ENCODE peak calls at places on chromosome 19, in four cellular contexts. J is choroid plexus epithelial cell, Y is neural progenitor cell, P is AG09309. X is an unnamed sample.

GRCh38 chr19:33365676-33366075 is 7.8 kb upstream of the CEBPG start:
- DNase-seq in P (no peak), Y (no peak), J (no peak), X (no peak)

GRCh38 chr19:32881766-32882165 is 12.2 kb upstream of the SLC7A9 start:
- DNase-seq in J (no peak), P (no peak), Y (no peak), X (no peak)

GRCh38 chr19:11265785-11266236 is 3.5 kb upstream of the DOCK6 start:
- DNase-seq in J (no peak), P (no peak), Y (no peak), X (peak)

GRCh38 chr19:17289489-17289888 is 7.8 kb downstream of the ANKLE1 start:
- DNase-seq in P (peak), J (peak), Y (peak), X (peak)

GRCh38 chr19:7540761-7541480 is 5.4 kb downstream of the PNPLA6 start:
- DNase-seq in Y (peak), J (peak), P (no peak), X (peak)

GRCh38 chr19:23978068-23978467 is 63.4 kb downstream of the ZNF726 start:
- DNase-seq in Y (no peak), J (no peak), P (no peak), X (no peak)

GRCh38 chr19:6393982-6394412 is 1.0 kb upstream of the GTF2F1 start:
- DNase-seq in Y (no peak), P (no peak), J (no peak), X (no peak)

GRCh38 chr19:46499692-46500091 is 4.0 kb upstream of the PNMA8B start:
- DNase-seq in Y (peak), J (no peak), P (no peak), X (no peak)

GRCh38 chr19:30395283-30395682 is 23.1 kb downstream of the ZNF536 start:
- DNase-seq in J (no peak), Y (no peak), P (no peak), X (no peak)

GRCh38 chr19:28485300-28485699 is 727.7 kb downstream of the UQCRFS1 start:
- DNase-seq in P (no peak), Y (no peak), J (peak), X (no peak)

GRCh38 chr19:12521996-12522395 is 29.3 kb downstream of the ZNF564 start:
- DNase-seq in P (no peak), Y (no peak), J (no peak), X (no peak)

GRCh38 chr19:45119582-45119981 is 26.6 kb downstream of the PPP1R37 start:
- DNase-seq in J (no peak), P (no peak), Y (no peak), X (no peak)

GRCh38 chr19:2577722-2578335 is 101.9 kb downstream of the GADD45B start:
- DNase-seq in J (peak), P (no peak), Y (no peak), X (no peak)

GRCh38 chr19:7744871-7745270 is 2.5 kb downstream of the CD209 start:
- DNase-seq in J (no peak), P (no peak), Y (no peak), X (no peak)

GRCh38 chr19:12331211-12331941 is 2.1 kb downstream of the ZNF563 start:
- DNase-seq in Y (peak), J (no peak), P (no peak), X (no peak)

GRCh38 chr19:40549007-40549708 is 27.5 kb upstream of the SHKBP1 start:
- DNase-seq in P (no peak), Y (peak), J (peak), X (peak)

GRCh38 chr19:53004242-53004641 is 9.5 kb upstream of the ERVV-1 start:
- DNase-seq in Y (no peak), P (no peak), J (no peak), X (no peak)

GRCh38 chr19:1266116-1266817 is 2.9 kb upstream of the CIRBP start:
- DNase-seq in P (no peak), Y (peak), J (peak), X (peak)
- H3K4me3 ChIP-seq in P (peak), Y (peak), J (peak), X (peak)

DNA sequence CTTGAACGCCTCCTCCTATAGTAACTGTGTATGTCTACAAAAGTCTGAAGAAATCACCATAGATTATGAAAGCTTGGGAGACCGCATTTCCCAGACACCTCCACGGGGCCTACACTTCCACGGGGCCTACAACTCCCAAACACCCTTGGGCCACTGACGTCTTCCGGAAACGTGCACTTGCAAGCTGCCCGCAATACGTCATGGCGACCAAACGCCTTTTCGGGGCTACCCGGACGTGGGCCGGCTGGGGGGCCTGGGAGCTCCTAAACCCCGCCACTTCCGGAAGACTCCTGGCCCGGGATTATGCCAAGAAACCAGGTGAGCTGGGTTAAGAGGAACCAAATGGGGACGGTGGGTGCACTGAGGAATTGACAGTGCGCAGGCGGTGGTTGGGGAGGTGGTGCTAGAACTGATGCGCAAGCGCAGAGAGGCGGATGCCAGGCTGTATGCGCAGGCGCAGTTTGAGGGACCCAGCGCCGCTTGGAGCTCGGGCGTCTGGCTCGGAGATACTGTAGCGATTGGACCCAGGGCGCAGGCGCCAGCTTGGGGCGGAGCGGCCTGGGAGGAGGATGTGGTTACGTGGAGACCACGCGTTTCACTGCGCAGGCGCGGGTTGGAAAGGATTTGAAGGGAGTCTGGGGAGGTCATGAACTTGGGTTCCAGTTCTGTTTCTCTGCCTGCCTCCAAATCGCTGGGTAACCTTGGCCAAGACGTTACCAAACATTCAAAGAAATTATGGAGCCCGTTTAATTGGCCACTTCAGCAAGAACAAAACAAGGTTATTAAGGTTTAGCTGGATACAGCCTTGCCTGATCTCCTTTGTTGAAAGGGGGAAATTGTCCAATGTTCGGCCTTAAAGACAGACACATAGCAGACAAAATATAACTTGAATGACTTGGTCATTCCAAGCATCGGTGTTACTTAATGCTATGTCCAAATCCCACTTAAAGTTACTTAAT is at the start of gene MRPL54:
- DNase-seq in J (peak), P (peak), Y (peak), X (peak)
- TF ChIP-seq CTCF in J (no peak), P (no peak), Y (no peak), X (no peak)

GRCh38 chr19:50202962-50203280 is 501 bp upstream of the MYH14 start:
- DNase-seq in P (no peak), J (no peak), Y (no peak), X (no peak)

GRCh38 chr19:50204081-50204428 is 633 bp downstream of the MYH14 start:
- DNase-seq in Y (no peak), P (no peak), J (no peak), X (no peak)

GRCh38 chr19:50202399-50202798 is 1.0 kb upstream of the MYH14 start:
- DNase-seq in J (no peak), Y (no peak), P (no peak), X (no peak)

GRCh38 chr19:50204811-50205675 is 1.6 kb downstream of the MYH14 start:
- DNase-seq in J (no peak), Y (peak), P (no peak), X (no peak)

DNA sequence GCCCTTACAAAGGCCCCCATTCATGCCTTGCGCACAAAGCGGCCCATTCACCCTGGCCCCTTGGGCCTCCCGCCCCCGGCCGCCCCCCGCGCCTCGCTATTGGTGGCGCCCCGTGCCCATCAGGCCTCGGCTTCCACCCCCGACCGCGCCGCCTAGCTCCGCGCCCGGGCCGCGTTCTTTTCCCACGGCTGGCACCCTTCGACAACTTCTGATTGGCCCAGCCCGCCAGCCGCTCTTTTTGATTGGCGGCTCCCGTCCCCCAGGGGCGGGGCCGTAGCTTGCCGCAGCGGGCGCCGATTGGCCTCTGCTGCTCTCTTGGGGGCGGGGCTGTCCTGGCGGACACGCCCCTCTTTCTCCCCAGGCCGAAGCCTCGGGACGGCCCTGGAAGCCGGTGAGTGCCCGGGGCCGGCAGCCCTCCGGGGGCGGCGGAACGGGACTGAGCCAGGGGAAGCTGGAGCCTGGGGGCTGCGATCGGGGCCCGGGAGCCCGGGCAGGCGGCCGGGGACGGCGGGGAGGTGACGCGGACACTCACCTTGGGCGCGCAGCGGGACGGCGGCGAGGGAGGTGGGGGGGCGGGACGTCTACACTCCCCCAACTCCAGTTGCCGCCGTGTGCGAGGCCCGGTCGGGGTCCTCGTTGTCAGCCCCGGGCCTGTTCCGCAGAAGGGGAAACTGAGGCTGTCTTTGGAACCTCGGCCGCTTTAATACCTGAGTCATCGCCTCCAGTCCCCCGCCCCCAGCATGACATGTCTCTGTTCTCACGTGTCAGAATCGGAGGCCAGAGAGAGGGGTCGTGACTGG is at the start of gene MYH14:
- DNase-seq in J (no peak), Y (peak), P (no peak), X (peak)
- H3K4me3 ChIP-seq in J (no peak), Y (peak), P (no peak), X (no peak)

DNA sequence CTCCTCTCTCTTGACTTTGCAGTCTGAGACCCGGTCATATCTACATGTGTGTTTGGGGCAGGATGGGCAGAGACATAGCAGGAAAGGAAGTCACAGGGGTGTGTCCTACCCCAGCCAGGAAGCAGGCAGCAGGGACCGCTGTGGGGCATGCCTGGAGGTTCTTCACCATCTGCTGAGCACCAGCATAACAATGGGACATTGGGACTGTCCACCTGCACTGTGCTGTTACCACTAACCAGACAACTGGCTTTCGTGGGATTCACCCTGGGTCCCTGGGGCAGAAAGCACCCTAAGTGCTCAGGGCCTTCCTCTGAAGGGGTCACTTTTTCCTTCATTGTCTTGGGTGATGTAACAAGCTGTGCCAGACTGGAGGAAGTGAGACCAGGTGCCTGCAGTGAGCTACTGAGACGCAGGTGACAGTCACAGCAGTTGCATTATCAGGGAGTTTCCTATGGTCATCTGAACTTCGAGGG is 2.6 kb upstream of the HAUS5 start:
- DNase-seq in Y (no peak), J (no peak), P (no peak), X (no peak)
- TF ChIP-seq CTCF in Y (no peak), J (no peak), P (no peak), X (no peak)

GRCh38 chr19:43582495-43582894 is 6.9 kb downstream of the PINLYP start:
- DNase-seq in J (no peak), Y (no peak), P (no peak), X (no peak)

GRCh38 chr19:43584484-43584883 is 8.9 kb downstream of the PINLYP start:
- DNase-seq in Y (no peak), J (no peak), P (no peak), X (no peak)

GRCh38 chr19:43578787-43579186 is 3.2 kb downstream of the PINLYP start:
- DNase-seq in J (no peak), P (no peak), Y (no peak), X (no peak)

GRCh38 chr19:43586346-43586745 is 9.6 kb downstream of the IRGQ start:
- DNase-seq in Y (no peak), P (no peak), J (no peak), X (no peak)

DNA sequence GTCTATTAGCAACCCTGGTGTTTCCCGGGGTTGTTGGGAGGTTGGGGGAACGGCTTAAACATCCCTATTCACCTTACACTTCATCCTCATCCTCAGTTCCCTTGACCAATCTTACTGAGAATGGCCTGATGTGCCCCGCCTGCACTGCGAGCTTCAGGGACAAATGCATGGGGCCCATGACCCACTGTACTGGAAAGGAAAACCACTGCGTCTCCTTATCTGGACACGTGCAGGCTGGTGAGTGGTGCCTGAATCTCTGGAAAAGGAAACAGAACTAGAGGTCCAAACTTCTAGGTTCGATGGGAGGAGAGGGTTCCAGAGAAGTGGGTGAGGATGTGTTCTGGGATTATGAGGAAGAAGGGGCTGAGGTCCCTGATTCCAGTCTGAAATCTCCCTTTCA is 5.9 kb downstream of the PINLYP start:
- DNase-seq in J (no peak), P (no peak), Y (no peak), X (no peak)
- H3K4me3 ChIP-seq in J (no peak), P (no peak), Y (peak), X (peak)